ENCODE peak calls at places on chromosomes 16 and 17, in five cellular contexts. D is fibroblast of the aortic adventitia, G is mesendoderm, L is fibroblast of pulmonary artery, K is tibial artery. F is an unnamed sample.
A peak's percentile ranks its signal among the peaks of the same experiment; 100 is the strongest.

GRCh38 chr16:69626256-69626655 is 60.5 kb downstream of the NFAT5 start:
- DNase-seq in D (peak; percentile 50), G (no peak), L (peak; percentile 20), K (no peak), F (peak; percentile 17)

GRCh38 chr16:72664122-72664479 is 383.8 kb downstream of the ZFHX3 start:
- DNase-seq in D (no peak), G (no peak), L (peak; percentile 9), K (no peak), F (no peak)

GRCh38 chr16:22945361-22945760 is 131.4 kb downstream of the HS3ST2 start:
- DNase-seq in D (no peak), G (peak; percentile 46), L (no peak), K (no peak), F (no peak)

GRCh38 chr17:41648411-41649195 is 24.2 kb upstream of the KRT17 start:
- DNase-seq in D (peak; percentile 86), G (peak; percentile 88), L (peak; percentile 85), K (peak; percentile 91), F (peak; percentile 77)

GRCh38 chr16:84952335-84953050 is 58.8 kb downstream of the ZDHHC7 start:
- DNase-seq in D (peak; percentile 94), G (peak; percentile 84), L (peak; percentile 92), K (peak; percentile 87), F (peak; percentile 86)

GRCh38 chr17:19486351-19487008 is 47.2 kb upstream of the SLC47A1 start:
- DNase-seq in D (no peak), G (no peak), L (no peak), K (peak; percentile 31), F (no peak)

GRCh38 chr16:50310308-50311133 is 44.2 kb downstream of the ADCY7 start:
- DNase-seq in D (no peak), G (no peak), L (no peak), K (peak; percentile 67), F (no peak)

GRCh38 chr16:27685802-27686201 is 135.9 kb downstream of the KATNIP start:
- DNase-seq in D (peak; percentile 9), G (no peak), L (peak; percentile 11), K (no peak), F (peak; percentile 52)

GRCh38 chr16:25575363-25575762 is 116.4 kb upstream of the HS3ST4 start:
- DNase-seq in D (no peak), G (peak; percentile 75), L (no peak), K (no peak), F (no peak)

GRCh38 chr16:84055801-84056634 is 13.4 kb upstream of the SLC38A8 start:
- DNase-seq in D (no peak), G (peak; percentile 38), L (no peak), K (no peak), F (peak; percentile 8)

GRCh38 chr17:29595107-29595942 is 2.4 kb downstream of the ANKRD13B start:
- DNase-seq in D (peak; percentile 36), G (peak; percentile 69), L (peak; percentile 46), K (no peak), F (peak; percentile 38)

GRCh38 chr17:44921122-44921882 is 6.0 kb upstream of the GFAP start:
- DNase-seq in D (no peak), G (peak; percentile 58), L (no peak), K (peak; percentile 31), F (no peak)

GRCh38 chr17:63706346-63707102 is 6.6 kb upstream of the LIMD2 start:
- DNase-seq in D (no peak), G (no peak), L (no peak), K (no peak), F (no peak)

GRCh38 chr16:50195276-50195675 is 42.2 kb downstream of the TENT4B start:
- DNase-seq in D (peak; percentile 63), G (no peak), L (no peak), K (no peak), F (peak; percentile 39)

GRCh38 chr17:5563451-5563850 is 20.9 kb downstream of the NLRP1 start:
- DNase-seq in D (peak; percentile 63), G (no peak), L (peak; percentile 26), K (no peak), F (no peak)

GRCh38 chr16:85104147-85104546 is 8.1 kb downstream of the CIBAR2 start:
- DNase-seq in D (no peak), G (no peak), L (no peak), K (no peak), F (no peak)

GRCh38 chr16:73126453-73126853 is 78.5 kb upstream of the ZFHX3 start:
- DNase-seq in D (peak; percentile 85), G (no peak), L (peak; percentile 97), K (peak; percentile 70), F (peak; percentile 12)

GRCh38 chr17:82805254-82805653 is 34.6 kb downstream of the ZNF750 start:
- DNase-seq in D (no peak), G (no peak), L (no peak), K (no peak), F (no peak)

GRCh38 chr17:18041776-18042175 is 2.6 kb downstream of the GID4 start:
- DNase-seq in D (peak; percentile 60), G (no peak), L (peak; percentile 45), K (no peak), F (peak; percentile 13)

GRCh38 chr17:32912218-32912897 is 15.6 kb upstream of the TMEM98 start:
- DNase-seq in D (peak; percentile 64), G (peak; percentile 72), L (peak; percentile 75), K (peak; percentile 82), F (peak; percentile 61)

GRCh38 chr17:45171338-45172231 is 9.9 kb downstream of the HEXIM2 start:
- DNase-seq in D (no peak), G (peak; percentile 61), L (no peak), K (peak; percentile 74), F (no peak)

GRCh38 chr16:9854665-9855064 is 327.6 kb downstream of the GRIN2A start:
- DNase-seq in D (peak; percentile 94), G (no peak), L (peak; percentile 24), K (no peak), F (peak; percentile 37)

GRCh38 chr17:82446649-82447048 is 3.9 kb downstream of the CYBC1 start:
- DNase-seq in D (no peak), G (no peak), L (no peak), K (no peak), F (no peak)

GRCh38 chr16:88432174-88432573 is 20.9 kb upstream of the ZFPM1 start:
- DNase-seq in D (no peak), G (no peak), L (no peak), K (no peak), F (no peak)

GRCh38 chr17:27602721-27603445 is 28.1 kb upstream of the LGALS9 start:
- DNase-seq in D (peak; percentile 75), G (peak; percentile 83), L (peak; percentile 80), K (peak; percentile 80), F (peak; percentile 63)

GRCh38 chr16:77943770-77944169 is 78.6 kb upstream of the CLEC3A start:
- DNase-seq in D (no peak), G (no peak), L (no peak), K (no peak), F (no peak)

GRCh38 chr16:85082553-85083050 is 29.7 kb downstream of the CIBAR2 start:
- DNase-seq in D (no peak), G (no peak), L (no peak), K (no peak), F (no peak)

GRCh38 chr17:42182927-42183734 is 2.1 kb downstream of the HCRT start:
- DNase-seq in D (peak; percentile 28), G (peak; percentile 60), L (peak; percentile 53), K (no peak), F (peak; percentile 12)

GRCh38 chr17:50151937-50152547 is 1.6 kb upstream of the PPP1R9B start:
- DNase-seq in D (peak; percentile 86), G (peak; percentile 98), L (peak; percentile 91), K (peak; percentile 92), F (peak; percentile 86)

GRCh38 chr17:80233202-80233601 is 13.0 kb downstream of the SLC26A11 start:
- DNase-seq in D (no peak), G (no peak), L (no peak), K (no peak), F (no peak)

GRCh38 chr17:62869885-62870580 is 61.9 kb upstream of the MARCHF10 start:
- DNase-seq in D (peak; percentile 32), G (peak; percentile 98), L (peak; percentile 78), K (no peak), F (peak; percentile 84)

GRCh38 chr17:31499771-31500554 is 108.5 kb downstream of the RAB11FIP4 start:
- DNase-seq in D (peak; percentile 37), G (peak; percentile 55), L (peak; percentile 24), K (no peak), F (peak; percentile 47)

GRCh38 chr16:51067352-51067751 is 83.7 kb downstream of the SALL1 start:
- DNase-seq in D (no peak), G (no peak), L (no peak), K (no peak), F (no peak)

GRCh38 chr17:83131268-83132011 is 52.0 kb downstream of the METRNL start:
- DNase-seq in D (no peak), G (no peak), L (no peak), K (peak; percentile 40), F (no peak)

GRCh38 chr16:80260906-80261311 is 279.9 kb upstream of the DYNLRB2 start:
- DNase-seq in D (no peak), G (no peak), L (no peak), K (no peak), F (peak; percentile 24)

GRCh38 chr16:10039220-10040096 is 142.8 kb downstream of the GRIN2A start:
- DNase-seq in D (peak; percentile 11), G (peak; percentile 82), L (no peak), K (no peak), F (peak; percentile 23)

GRCh38 chr17:4394208-4395110 is 28.0 kb upstream of the UBE2G1 start:
- DNase-seq in D (no peak), G (no peak), L (no peak), K (no peak), F (no peak)

GRCh38 chr17:76452102-76452645 is 778 bp downstream of the UBE2O start:
- DNase-seq in D (no peak), G (peak; percentile 37), L (no peak), K (no peak), F (no peak)

GRCh38 chr17:76447931-76448652 is 4.9 kb downstream of the UBE2O start:
- DNase-seq in D (peak; percentile 43), G (no peak), L (no peak), K (peak; percentile 35), F (no peak)

GRCh38 chr17:76451480-76451879 is 1.5 kb downstream of the UBE2O start:
- DNase-seq in D (no peak), G (no peak), L (no peak), K (no peak), F (no peak)

GRCh38 chr17:76446449-76447231 is 6.3 kb downstream of the UBE2O start:
- DNase-seq in D (peak; percentile 78), G (peak; percentile 86), L (peak; percentile 83), K (peak; percentile 23), F (peak; percentile 78)

GRCh38 chr17:76449126-76449525 is 3.8 kb downstream of the UBE2O start:
- DNase-seq in D (peak; percentile 59), G (no peak), L (no peak), K (no peak), F (no peak)
- H3K4me3 ChIP-seq in D (no peak overlapping the region), G (no peak overlapping the region), L (no peak overlapping the region), K (no peak overlapping the region), F (no peak overlapping the region)

GRCh38 chr16:12546918-12547607 is 256.6 kb downstream of the CPPED1 start:
- DNase-seq in D (no peak), G (no peak), L (no peak), K (no peak), F (no peak)
- H3K4me3 ChIP-seq in D (no peak overlapping the region), G (no peak overlapping the region), L (no peak overlapping the region), K (no peak overlapping the region), F (no peak overlapping the region)

GRCh38 chr16:57689772-57690558 is 4.6 kb upstream of the DRC7 start:
- DNase-seq in D (peak; percentile 4), G (peak; percentile 70), L (no peak), K (peak; percentile 40), F (no peak)
- H3K4me3 ChIP-seq in D (no peak overlapping the region), G (no peak overlapping the region), L (no peak overlapping the region), K (no peak overlapping the region), F (no peak overlapping the region)

GRCh38 chr17:58527949-58528348 is 13.5 kb upstream of the MTMR4 start:
- DNase-seq in D (peak; percentile 67), G (peak; percentile 67), L (peak; percentile 78), K (no peak), F (peak; percentile 56)
- H3K4me3 ChIP-seq in D (no peak overlapping the region), G (no peak overlapping the region), L (no peak overlapping the region), K (no peak overlapping the region), F (no peak overlapping the region)